ENCODE peak calls at places on chromosome 21, in nine cellular contexts. One of them, this sample, is unnamed.

GRCh38 chr21:31218830-31219608 is 125.0 kb downstream of the TIAM1 start:
- DNase-seq in WTC11: no peak
- DNase-seq in neural crest cell: no peak
- DNase-seq in fibroblast of villous mesenchyme: peak
- DNase-seq in AG10803: peak
- DNase-seq in HCT116: peak
- DNase-seq in epithelial cell of esophagus: peak
- DNase-seq in DND-41: no peak
- DNase-seq in adrenal gland: no peak
- DNase-seq in this sample: no peak

GRCh38 chr21:29261555-29262540 is 36.9 kb upstream of the BACH1 start:
- DNase-seq in adrenal gland: no peak
- DNase-seq in HCT116: no peak
- DNase-seq in WTC11: no peak
- DNase-seq in epithelial cell of esophagus: peak
- DNase-seq in fibroblast of villous mesenchyme: peak
- DNase-seq in DND-41: no peak
- DNase-seq in neural crest cell: no peak
- DNase-seq in AG10803: no peak
- DNase-seq in this sample: no peak

GRCh38 chr21:45277101-45278045 is 10.3 kb downstream of the POFUT2 start:
- DNase-seq in adrenal gland: peak
- DNase-seq in AG10803: no peak
- DNase-seq in epithelial cell of esophagus: no peak
- DNase-seq in DND-41: no peak
- DNase-seq in fibroblast of villous mesenchyme: no peak
- DNase-seq in WTC11: peak
- DNase-seq in neural crest cell: no peak
- DNase-seq in HCT116: no peak
- DNase-seq in this sample: no peak

GRCh38 chr21:46066843-46067331 is 31.0 kb upstream of the COL6A2 start:
- DNase-seq in DND-41: no peak
- DNase-seq in neural crest cell: no peak
- DNase-seq in WTC11: no peak
- DNase-seq in HCT116: no peak
- DNase-seq in AG10803: peak
- DNase-seq in epithelial cell of esophagus: no peak
- DNase-seq in fibroblast of villous mesenchyme: peak
- DNase-seq in adrenal gland: no peak
- DNase-seq in this sample: no peak

GRCh38 chr21:34360488-34361241 is 3.1 kb upstream of the KCNE2 start:
- DNase-seq in DND-41: no peak
- DNase-seq in epithelial cell of esophagus: no peak
- DNase-seq in AG10803: no peak
- DNase-seq in HCT116: no peak
- DNase-seq in WTC11: no peak
- DNase-seq in fibroblast of villous mesenchyme: no peak
- DNase-seq in adrenal gland: peak
- DNase-seq in neural crest cell: no peak
- DNase-seq in this sample: no peak

GRCh38 chr21:46119565-46120271 is 21.8 kb downstream of the COL6A2 start:
- DNase-seq in AG10803: no peak
- DNase-seq in fibroblast of villous mesenchyme: no peak
- DNase-seq in DND-41: no peak
- DNase-seq in HCT116: no peak
- DNase-seq in WTC11: peak
- DNase-seq in neural crest cell: no peak
- DNase-seq in epithelial cell of esophagus: no peak
- DNase-seq in adrenal gland: peak
- DNase-seq in this sample: no peak

GRCh38 chr21:44399151-44399954 is 45.9 kb downstream of the TRPM2 start:
- DNase-seq in HCT116: no peak
- DNase-seq in neural crest cell: no peak
- DNase-seq in DND-41: no peak
- DNase-seq in epithelial cell of esophagus: no peak
- DNase-seq in WTC11: no peak
- DNase-seq in fibroblast of villous mesenchyme: no peak
- DNase-seq in AG10803: no peak
- DNase-seq in adrenal gland: no peak
- DNase-seq in this sample: no peak

GRCh38 chr21:45863267-45863666 is 118.3 kb upstream of the COL6A1 start:
- DNase-seq in neural crest cell: no peak
- DNase-seq in WTC11: no peak
- DNase-seq in AG10803: no peak
- DNase-seq in adrenal gland: no peak
- DNase-seq in epithelial cell of esophagus: no peak
- DNase-seq in fibroblast of villous mesenchyme: no peak
- DNase-seq in HCT116: no peak
- DNase-seq in DND-41: no peak
- DNase-seq in this sample: no peak

GRCh38 chr21:45227735-45228134 is 60.0 kb downstream of the POFUT2 start:
- DNase-seq in neural crest cell: no peak
- DNase-seq in adrenal gland: no peak
- DNase-seq in epithelial cell of esophagus: no peak
- DNase-seq in WTC11: no peak
- DNase-seq in DND-41: no peak
- DNase-seq in HCT116: no peak
- DNase-seq in AG10803: no peak
- DNase-seq in fibroblast of villous mesenchyme: no peak
- DNase-seq in this sample: no peak

GRCh38 chr21:43884012-43884860 is 19.2 kb downstream of the AGPAT3 start:
- DNase-seq in DND-41: peak
- DNase-seq in adrenal gland: peak
- DNase-seq in AG10803: no peak
- DNase-seq in fibroblast of villous mesenchyme: peak
- DNase-seq in epithelial cell of esophagus: peak
- DNase-seq in HCT116: peak
- DNase-seq in neural crest cell: no peak
- DNase-seq in WTC11: no peak
- DNase-seq in this sample: peak

GRCh38 chr21:45443595-45444181 is 38.7 kb downstream of the COL18A1 start:
- DNase-seq in neural crest cell: no peak
- DNase-seq in epithelial cell of esophagus: no peak
- DNase-seq in fibroblast of villous mesenchyme: no peak
- DNase-seq in HCT116: no peak
- DNase-seq in adrenal gland: no peak
- DNase-seq in DND-41: no peak
- DNase-seq in AG10803: no peak
- DNase-seq in WTC11: no peak
- DNase-seq in this sample: no peak

GRCh38 chr21:32576011-32576410 is 9.3 kb downstream of the TCP10L start:
- DNase-seq in DND-41: no peak
- DNase-seq in adrenal gland: no peak
- DNase-seq in HCT116: no peak
- DNase-seq in fibroblast of villous mesenchyme: no peak
- DNase-seq in AG10803: no peak
- DNase-seq in epithelial cell of esophagus: no peak
- DNase-seq in neural crest cell: no peak
- DNase-seq in WTC11: no peak
- DNase-seq in this sample: no peak

DNA sequence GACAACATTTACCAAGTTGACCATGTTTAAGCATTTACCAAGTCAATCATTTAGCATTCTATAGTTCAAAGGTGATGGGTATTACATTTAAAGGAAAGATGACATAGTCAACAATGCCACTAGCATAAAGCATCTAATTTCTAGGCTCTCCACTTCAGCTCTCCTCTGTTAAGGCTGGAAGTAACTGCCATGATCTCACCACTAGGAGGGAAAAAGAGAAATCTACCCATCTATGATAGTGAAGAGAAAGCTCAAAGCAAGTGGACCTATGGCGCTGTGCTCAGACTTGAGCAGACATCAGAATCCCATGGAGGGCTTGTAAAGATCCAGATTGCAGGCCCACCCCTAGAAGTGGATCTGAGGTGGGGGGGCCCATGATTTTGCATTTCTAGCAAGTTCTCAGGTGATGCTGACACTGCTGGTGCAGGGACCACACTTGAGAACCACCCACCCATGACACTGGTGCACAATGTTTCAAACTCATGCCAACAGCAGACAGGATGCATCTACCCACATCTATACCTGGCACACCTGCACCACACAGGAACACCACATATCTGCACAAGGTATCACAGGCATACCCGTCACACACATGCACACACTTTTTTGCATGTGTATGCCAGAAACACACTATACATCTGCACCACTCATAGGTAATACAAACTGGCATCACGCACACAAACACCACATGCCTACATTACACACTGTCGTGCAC is 392.9 kb upstream of the RUNX1 start:
- DNase-seq in DND-41: no peak
- DNase-seq in AG10803: no peak
- DNase-seq in fibroblast of villous mesenchyme: no peak
- DNase-seq in adrenal gland: no peak
- DNase-seq in WTC11: no peak
- DNase-seq in HCT116: no peak
- DNase-seq in epithelial cell of esophagus: no peak
- DNase-seq in neural crest cell: no peak
- DNase-seq in this sample: no peak
- TF ChIP-seq CTCF in DND-41: peak
- TF ChIP-seq CTCF in AG10803: no peak
- TF ChIP-seq CTCF in fibroblast of villous mesenchyme: peak
- TF ChIP-seq CTCF in adrenal gland: no peak
- TF ChIP-seq CTCF in WTC11: no peak
- TF ChIP-seq CTCF in HCT116: no peak
- TF ChIP-seq CTCF in epithelial cell of esophagus: peak
- TF ChIP-seq CTCF in neural crest cell: peak
- TF ChIP-seq CTCF in this sample: no peak

DNA sequence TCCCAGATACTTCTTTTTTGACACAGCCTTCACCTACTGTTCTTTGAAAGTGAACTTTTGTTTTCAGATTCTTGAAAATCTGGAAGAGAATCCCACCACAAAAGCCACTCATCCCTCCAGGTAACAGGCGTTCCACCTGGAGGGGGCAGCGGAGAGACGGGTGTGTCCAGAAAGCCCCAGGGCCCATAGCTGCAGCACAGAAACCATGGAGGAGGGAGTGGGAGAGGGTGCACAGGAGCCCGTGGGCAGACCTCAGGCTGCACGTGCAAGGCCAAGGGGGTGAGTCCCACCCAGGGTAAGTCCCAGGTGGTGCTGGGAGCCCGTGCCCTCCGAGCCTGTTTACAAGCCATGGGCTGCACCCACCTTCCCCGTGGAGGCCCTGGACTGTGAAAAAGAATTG is 86.5 kb downstream of the PSMG1 start:
- DNase-seq in adrenal gland: no peak
- DNase-seq in WTC11: peak
- DNase-seq in epithelial cell of esophagus: no peak
- DNase-seq in AG10803: no peak
- DNase-seq in fibroblast of villous mesenchyme: no peak
- DNase-seq in DND-41: no peak
- DNase-seq in HCT116: no peak
- DNase-seq in neural crest cell: no peak
- DNase-seq in this sample: no peak
- TF ChIP-seq CTCF in adrenal gland: no peak
- TF ChIP-seq CTCF in WTC11: no peak
- TF ChIP-seq CTCF in epithelial cell of esophagus: no peak
- TF ChIP-seq CTCF in AG10803: no peak
- TF ChIP-seq CTCF in fibroblast of villous mesenchyme: no peak
- TF ChIP-seq CTCF in DND-41: peak
- TF ChIP-seq CTCF in HCT116: peak
- TF ChIP-seq CTCF in neural crest cell: no peak
- TF ChIP-seq CTCF in this sample: no peak

GRCh38 chr21:42833859-42834729 is 45.2 kb downstream of the WDR4 start:
- DNase-seq in HCT116: no peak
- DNase-seq in WTC11: no peak
- DNase-seq in AG10803: no peak
- DNase-seq in epithelial cell of esophagus: no peak
- DNase-seq in DND-41: no peak
- DNase-seq in fibroblast of villous mesenchyme: no peak
- DNase-seq in adrenal gland: no peak
- DNase-seq in neural crest cell: no peak
- DNase-seq in this sample: no peak

GRCh38 chr21:42835611-42836401 is 43.5 kb downstream of the WDR4 start:
- DNase-seq in AG10803: no peak
- DNase-seq in neural crest cell: no peak
- DNase-seq in epithelial cell of esophagus: no peak
- DNase-seq in DND-41: no peak
- DNase-seq in WTC11: no peak
- DNase-seq in adrenal gland: no peak
- DNase-seq in fibroblast of villous mesenchyme: no peak
- DNase-seq in HCT116: no peak
- DNase-seq in this sample: no peak

GRCh38 chr21:42834730-42835191 is 44.6 kb downstream of the WDR4 start:
- DNase-seq in WTC11: no peak
- DNase-seq in DND-41: no peak
- DNase-seq in AG10803: no peak
- DNase-seq in fibroblast of villous mesenchyme: no peak
- DNase-seq in neural crest cell: no peak
- DNase-seq in epithelial cell of esophagus: no peak
- DNase-seq in HCT116: no peak
- DNase-seq in adrenal gland: no peak
- DNase-seq in this sample: no peak

GRCh38 chr21:42835211-42835610 is 44.1 kb downstream of the WDR4 start:
- DNase-seq in WTC11: no peak
- DNase-seq in adrenal gland: no peak
- DNase-seq in HCT116: no peak
- DNase-seq in neural crest cell: no peak
- DNase-seq in epithelial cell of esophagus: no peak
- DNase-seq in AG10803: no peak
- DNase-seq in fibroblast of villous mesenchyme: no peak
- DNase-seq in DND-41: no peak
- DNase-seq in this sample: no peak

DNA sequence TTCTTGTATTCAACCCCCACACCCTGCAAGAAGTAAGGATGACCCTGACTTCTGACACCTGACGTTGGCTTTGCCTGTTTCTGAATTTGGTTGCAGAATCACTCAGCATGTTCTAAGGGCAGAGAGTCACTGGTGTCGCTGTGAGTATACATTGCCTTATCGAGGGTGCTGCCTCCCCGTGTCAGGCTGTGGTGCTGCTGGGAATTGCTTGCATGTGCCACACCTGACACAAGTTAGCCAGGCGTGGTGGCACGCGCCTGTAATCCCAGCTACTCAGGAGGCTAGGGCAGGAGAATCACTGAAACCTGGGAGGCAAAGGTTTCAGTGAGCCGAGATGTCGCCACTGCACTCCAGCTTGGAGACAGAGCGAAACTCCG is 45.9 kb downstream of the WDR4 start:
- DNase-seq in WTC11: peak
- DNase-seq in fibroblast of villous mesenchyme: peak
- DNase-seq in adrenal gland: no peak
- DNase-seq in DND-41: peak
- DNase-seq in AG10803: no peak
- DNase-seq in HCT116: peak
- DNase-seq in neural crest cell: no peak
- DNase-seq in epithelial cell of esophagus: peak
- DNase-seq in this sample: peak
- TF ChIP-seq CTCF in WTC11: no peak
- TF ChIP-seq CTCF in fibroblast of villous mesenchyme: peak
- TF ChIP-seq CTCF in adrenal gland: no peak
- TF ChIP-seq CTCF in DND-41: peak
- TF ChIP-seq CTCF in AG10803: no peak
- TF ChIP-seq CTCF in HCT116: peak
- TF ChIP-seq CTCF in neural crest cell: peak
- TF ChIP-seq CTCF in epithelial cell of esophagus: peak
- TF ChIP-seq CTCF in this sample: no peak

DNA sequence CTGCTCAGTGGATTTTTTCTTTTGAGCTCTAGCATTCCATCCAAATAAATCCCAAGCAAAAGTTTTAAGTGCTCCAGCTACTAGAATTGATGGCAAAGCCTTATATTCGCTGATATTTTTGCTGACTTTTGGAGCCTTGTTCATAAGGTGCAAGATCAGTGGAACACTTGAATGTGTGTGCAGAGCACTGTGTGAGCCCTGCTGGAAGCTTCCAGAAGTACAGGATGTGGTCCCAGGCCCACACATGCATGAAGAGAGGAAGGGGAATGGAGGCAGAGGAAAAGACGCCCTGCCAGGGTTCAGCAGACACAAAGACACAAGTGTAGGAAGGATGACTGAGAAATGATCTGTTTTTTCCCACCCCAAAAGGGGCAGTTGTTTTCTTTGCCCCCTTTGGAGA is 169.4 kb downstream of the KCNJ6 start:
- DNase-seq in WTC11: no peak
- DNase-seq in neural crest cell: no peak
- DNase-seq in HCT116: no peak
- DNase-seq in adrenal gland: no peak
- DNase-seq in epithelial cell of esophagus: no peak
- DNase-seq in DND-41: peak
- DNase-seq in fibroblast of villous mesenchyme: no peak
- DNase-seq in AG10803: no peak
- DNase-seq in this sample: no peak
- TF ChIP-seq CTCF in WTC11: no peak
- TF ChIP-seq CTCF in neural crest cell: peak
- TF ChIP-seq CTCF in HCT116: no peak
- TF ChIP-seq CTCF in adrenal gland: no peak
- TF ChIP-seq CTCF in epithelial cell of esophagus: no peak
- TF ChIP-seq CTCF in DND-41: peak
- TF ChIP-seq CTCF in fibroblast of villous mesenchyme: peak
- TF ChIP-seq CTCF in AG10803: peak
- TF ChIP-seq CTCF in this sample: no peak